ENCODE peak calls at places on chromosomes 1 and 21, in eight cellular contexts. S is stimulated activated CD8-positive, alpha-beta memory T cell treated with anti-CD3 and anti-CD28 coated beads, Interleukin-4, amount 100 ng/mL, for 1 hour; Z is stimulated activated CD4-positive, alpha-beta T cell treated with anti-CD3 and anti-CD28 coated beads, Interleukin-12 subunit alpha, Interleukin-12 subunit beta, amount 100 ng/mL, for 4 hours; I is fibroblast of pulmonary artery; X is left lung; V is Daoy; O is cardiac septum; M is AG10803. A is an unnamed sample.

GRCh38 chr1:51636191-51636590 is 19.3 kb downstream of the OSBPL9 start:
- DNase-seq in S (no peak), Z (no peak), I (no peak), X (no peak), V (peak), O (no peak), M (no peak), A (no peak)

GRCh38 chr1:58864654-58865053 is 80.8 kb upstream of the JUN start:
- DNase-seq in S (no peak), Z (no peak), I (no peak), X (no peak), V (no peak), O (no peak), M (no peak), A (no peak)

GRCh38 chr1:105102385-105102784 is 1352.7 kb downstream of the AMY1C start:
- DNase-seq in S (no peak), Z (no peak), I (no peak), X (no peak), V (peak), O (no peak), M (no peak), A (no peak)

GRCh38 chr21:31151682-31152081 is 113.4 kb upstream of the KRTAP19-8 start:
- DNase-seq in S (no peak), Z (no peak), I (no peak), X (no peak), V (no peak), O (no peak), M (no peak), A (no peak)

GRCh38 chr21:26506951-26507350 is 66.1 kb downstream of the CYYR1 start:
- DNase-seq in S (no peak), Z (no peak), I (peak), X (no peak), V (no peak), O (no peak), M (peak), A (peak)

GRCh38 chr1:34162852-34163766 is 1.9 kb downstream of the CSMD2 start:
- DNase-seq in S (no peak), Z (no peak), I (peak), X (peak), V (peak), O (peak), M (peak), A (peak)

GRCh38 chr1:36157115-36157903 is 1.3 kb downstream of the MAP7D1 start:
- DNase-seq in S (no peak), Z (no peak), I (peak), X (no peak), V (no peak), O (no peak), M (no peak), A (peak)

GRCh38 chr1:200275415-200275814 is 134.4 kb downstream of the ZNF281 start:
- DNase-seq in S (no peak), Z (no peak), I (no peak), X (no peak), V (no peak), O (no peak), M (no peak), A (no peak)

GRCh38 chr1:94725566-94725965 is 94.6 kb upstream of the SLC44A3 start:
- DNase-seq in S (no peak), Z (no peak), I (no peak), X (no peak), V (peak), O (no peak), M (no peak), A (no peak)